ENCODE peak calls at places on chromosome 14, in seven cellular contexts. O is stimulated activated CD4-positive, alpha-beta T cell treated with anti-CD3 and anti-CD28 coated beads, Interleukin-12 subunit alpha, Interleukin-12 subunit beta, amount 100 ng/mL, for 48 hours; H is HFF-Myc; E is HTR-8/SVneo; I is left lobe of liver; F is Calu3; V is aorta. C is an unnamed sample.

GRCh38 chr14:42335918-42336317 is 729.2 kb downstream of the LRFN5 start:
- DNase-seq in O (no peak), H (no peak), E (no peak), I (no peak), F (no peak), V (no peak), C (no peak)

GRCh38 chr14:21163721-21164120 is 7.9 kb upstream of the OR5AU1 start:
- DNase-seq in O (no peak), H (no peak), E (no peak), I (no peak), F (peak), V (no peak), C (no peak)

GRCh38 chr14:54219281-54220121 is 177.3 kb upstream of the CDKN3 start:
- DNase-seq in O (no peak), H (no peak), E (no peak), I (no peak), F (no peak), V (no peak), C (no peak)

GRCh38 chr14:24839617-24840203 is 205.7 kb upstream of the GZMB start:
- DNase-seq in O (no peak), H (no peak), E (no peak), I (no peak), F (no peak), V (no peak), C (no peak)

GRCh38 chr14:90512332-90512951 is 115.6 kb downstream of the CALM1 start:
- DNase-seq in O (no peak), H (no peak), E (no peak), I (no peak), F (peak), V (no peak), C (no peak)

GRCh38 chr14:105072381-105072861 is 7.2 kb upstream of the GPR132 start:
- DNase-seq in O (no peak), H (no peak), E (no peak), I (no peak), F (no peak), V (no peak), C (no peak)

GRCh38 chr14:23910081-23910875 is 43.3 kb upstream of the DHRS4 start:
- DNase-seq in O (peak), H (peak), E (peak), I (no peak), F (peak), V (no peak), C (peak)

GRCh38 chr14:99675951-99676350 is 8.1 kb upstream of the CYP46A1 start:
- DNase-seq in O (no peak), H (no peak), E (no peak), I (no peak), F (no peak), V (peak), C (no peak)

GRCh38 chr14:64715146-64715627 is 11.0 kb downstream of the PLEKHG3 start:
- DNase-seq in O (no peak), H (no peak), E (no peak), I (no peak), F (no peak), V (no peak), C (no peak)

GRCh38 chr14:71117839-71118743 is 210.8 kb downstream of the PCNX1 start:
- DNase-seq in O (no peak), H (peak), E (peak), I (peak), F (peak), V (no peak), C (no peak)

GRCh38 chr14:56002316-56002715 is 115.9 kb upstream of the PELI2 start:
- DNase-seq in O (no peak), H (no peak), E (no peak), I (no peak), F (no peak), V (no peak), C (no peak)

GRCh38 chr14:100027771-100028490 is 37.3 kb upstream of the EVL start:
- DNase-seq in O (no peak), H (no peak), E (no peak), I (no peak), F (no peak), V (no peak), C (no peak)

GRCh38 chr14:56862843-56863242 is 52.6 kb upstream of the OTX2 start:
- DNase-seq in O (no peak), H (no peak), E (no peak), I (no peak), F (no peak), V (no peak), C (no peak)

C was measured in stimulated activated naive CD8-positive, alpha-beta T cell treated with anti-CD3 and anti-CD28 coated beads, Interleukin-15, amount 100 ng/mL, for 72 hours.